ENCODE peak calls at places on chromosomes 13 and 19, in ten cellular contexts. X is LoVo; M is colonic mucosa; Q is effector memory CD4-positive, alpha-beta T cell; F is GM04504; E is left colon; D is GM10248; G is AG20443; W is putamen; N is HuH-7.5. U is an unnamed sample.

GRCh38 chr19:5049561-5049960 is 80.6 kb downstream of the KDM4B start:
- DNase-seq in X (no peak), M (no peak), Q (no peak), F (no peak), E (no peak), D (no peak), G (peak), W (no peak), N (no peak), U (no peak)

GRCh38 chr19:6774821-6775707 is 2.6 kb downstream of the VAV1 start:
- DNase-seq in X (no peak), M (peak), Q (no peak), F (no peak), E (no peak), D (no peak), G (no peak), W (no peak), N (no peak), U (no peak)

GRCh38 chr13:91722267-91722884 is 324.0 kb downstream of the GPC5 start:
- DNase-seq in X (peak), M (no peak), Q (no peak), F (no peak), E (no peak), D (peak), G (peak), W (peak), N (no peak), U (no peak)

GRCh38 chr19:38441660-38442348 is 8.3 kb downstream of the RYR1 start:
- DNase-seq in X (no peak), M (no peak), Q (no peak), F (no peak), E (no peak), D (peak), G (no peak), W (no peak), N (no peak), U (no peak)

GRCh38 chr13:40776681-40777165 is 5.7 kb upstream of the MRPS31 start:
- DNase-seq in X (no peak), M (no peak), Q (peak), F (no peak), E (peak), D (no peak), G (no peak), W (no peak), N (no peak), U (no peak)

GRCh38 chr19:33193864-33194362 is at the start of gene LRP3:
- DNase-seq in X (peak), M (peak), Q (no peak), F (no peak), E (peak), D (no peak), G (peak), W (no peak), N (peak), U (no peak)

GRCh38 chr13:94854688-94855087 is 142.3 kb upstream of the SOX21 start:
- DNase-seq in X (no peak), M (no peak), Q (no peak), F (no peak), E (no peak), D (no peak), G (no peak), W (no peak), N (no peak), U (no peak)

GRCh38 chr13:110925023-110925608 is 10.2 kb upstream of the ANKRD10 start:
- DNase-seq in X (no peak), M (no peak), Q (no peak), F (no peak), E (no peak), D (no peak), G (no peak), W (no peak), N (no peak), U (no peak)

GRCh38 chr13:45278096-45278645 is 62.8 kb downstream of the TPT1 start:
- DNase-seq in X (no peak), M (no peak), Q (no peak), F (no peak), E (no peak), D (no peak), G (no peak), W (peak), N (no peak), U (no peak)

GRCh38 chr19:41373993-41374392 is 2.3 kb upstream of the TMEM91 start:
- DNase-seq in X (no peak), M (peak), Q (no peak), F (peak), E (peak), D (no peak), G (peak), W (peak), N (no peak), U (no peak)

GRCh38 chr19:41112728-41113290 is 1.4 kb upstream of the CYP2F1 start:
- DNase-seq in X (no peak), M (no peak), Q (no peak), F (no peak), E (no peak), D (no peak), G (no peak), W (no peak), N (no peak), U (peak)

GRCh38 chr13:62212246-62212645 is 796.6 kb upstream of the PCDH20 start:
- DNase-seq in X (no peak), M (no peak), Q (no peak), F (no peak), E (no peak), D (no peak), G (no peak), W (no peak), N (no peak), U (no peak)

GRCh38 chr19:13430790-13431582 is 75.3 kb downstream of the CACNA1A start:
- DNase-seq in X (peak), M (peak), Q (peak), F (peak), E (peak), D (peak), G (peak), W (no peak), N (no peak), U (peak)

GRCh38 chr13:113917096-113917495 is 53.2 kb upstream of the GAS6 start:
- DNase-seq in X (no peak), M (peak), Q (no peak), F (no peak), E (no peak), D (no peak), G (no peak), W (no peak), N (no peak), U (no peak)

GRCh38 chr19:43776285-43776684 is 4.5 kb downstream of the KCNN4 start:
- DNase-seq in X (no peak), M (no peak), Q (no peak), F (no peak), E (no peak), D (peak), G (no peak), W (no peak), N (no peak), U (no peak)

GRCh38 chr19:31937983-31938382 is 407.4 kb upstream of the ZNF507 start:
- DNase-seq in X (no peak), M (no peak), Q (no peak), F (no peak), E (no peak), D (no peak), G (no peak), W (no peak), N (no peak), U (no peak)

GRCh38 chr13:30404207-30404606 is 18.1 kb upstream of the UBE2L5 start:
- DNase-seq in X (no peak), M (no peak), Q (no peak), F (no peak), E (no peak), D (no peak), G (no peak), W (no peak), N (no peak), U (no peak)

GRCh38 chr19:2755811-2756210 is 16.0 kb upstream of the SLC39A3 start:
- DNase-seq in X (no peak), M (no peak), Q (no peak), F (no peak), E (no peak), D (no peak), G (no peak), W (no peak), N (no peak), U (no peak)

GRCh38 chr13:106369091-106369490 is 166.4 kb downstream of the EFNB2 start:
- DNase-seq in X (no peak), M (no peak), Q (no peak), F (no peak), E (no peak), D (no peak), G (no peak), W (no peak), N (no peak), U (no peak)

GRCh38 chr19:35266904-35267817 is 1.6 kb upstream of the USF2 start:
- DNase-seq in X (no peak), M (peak), Q (no peak), F (no peak), E (peak), D (no peak), G (peak), W (no peak), N (no peak), U (no peak)

U was measured in PC-9.